ENCODE peak calls at places on chromosomes 11 and 22, in ten cellular contexts. S is A549, D is adipocyte, N is tibial nerve, H is heart right ventricle, I is A673, Q is ascending aorta, E is endothelial cell of umbilical vein, V is psoas muscle, J is mammary epithelial cell. M is an unnamed sample. For H3K4me1, the result is how much of the 10 kb centered on the place peaks cover.

GRCh38 chr11:19225599-19225998 is 15.1 kb downstream of the E2F8 start:
- DNase-seq in V (no peak), H (no peak), J (no peak), D (no peak), S (no peak), N (no peak), I (no peak), E (no peak), Q (no peak), M (no peak)

GRCh38 chr11:27497284-27497866 is 9.2 kb downstream of the LIN7C start:
- DNase-seq in D (peak), N (no peak), I (peak), S (peak), V (no peak), H (no peak), J (peak), E (peak), Q (no peak), M (no peak)

GRCh38 chr11:131522851-131523250 is 152.4 kb downstream of the NTM start:
- DNase-seq in H (no peak), J (no peak), N (no peak), D (no peak), E (no peak), V (no peak), I (no peak), S (no peak), Q (no peak), M (no peak)

GRCh38 chr11:15938983-15939382 is 417.4 kb downstream of the SOX6 start:
- DNase-seq in Q (no peak), E (no peak), V (no peak), N (no peak), I (no peak), D (no peak), J (no peak), H (no peak), S (no peak), M (no peak)

GRCh38 chr22:20268350-20269012 is 363 bp upstream of the RTN4R start:
- DNase-seq in V (peak), H (peak), D (peak), Q (no peak), N (peak), J (peak), E (peak), S (peak), I (peak), M (no peak)

GRCh38 chr11:20034941-20035340 is 125.3 kb downstream of the DBX1 start:
- DNase-seq in N (no peak), H (no peak), E (no peak), J (no peak), V (no peak), I (no peak), S (no peak), Q (no peak), D (no peak), M (no peak)

GRCh38 chr22:32240461-32240860 is 14.7 kb downstream of the SLC5A4 start:
- DNase-seq in H (no peak), E (no peak), V (no peak), J (no peak), N (no peak), S (no peak), D (no peak), Q (no peak), I (no peak), M (no peak)

GRCh38 chr22:38696606-38697005 is 4.1 kb downstream of the JOSD1 start:
- DNase-seq in I (no peak), E (peak), D (peak), N (no peak), V (no peak), Q (no peak), H (no peak), J (peak), S (peak), M (no peak)

GRCh38 chr22:31148953-31149627 is 8.8 kb upstream of the PLA2G3 start:
- DNase-seq in I (peak), V (peak), H (peak), D (peak), Q (no peak), J (peak), S (peak), N (peak), E (peak), M (no peak)

GRCh38 chr22:47139790-47140119 is 377.3 kb downstream of the TBC1D22A start:
- DNase-seq in S (no peak), Q (no peak), D (no peak), N (no peak), V (no peak), I (peak), J (no peak), H (no peak), E (no peak), M (no peak)
- H3K4me1 ChIP-seq in S (under half), Q (under half), D (under half), N (under half), V (under half), I (under half), J (under half), H (under half), E (under half), M (under half)

DNA sequence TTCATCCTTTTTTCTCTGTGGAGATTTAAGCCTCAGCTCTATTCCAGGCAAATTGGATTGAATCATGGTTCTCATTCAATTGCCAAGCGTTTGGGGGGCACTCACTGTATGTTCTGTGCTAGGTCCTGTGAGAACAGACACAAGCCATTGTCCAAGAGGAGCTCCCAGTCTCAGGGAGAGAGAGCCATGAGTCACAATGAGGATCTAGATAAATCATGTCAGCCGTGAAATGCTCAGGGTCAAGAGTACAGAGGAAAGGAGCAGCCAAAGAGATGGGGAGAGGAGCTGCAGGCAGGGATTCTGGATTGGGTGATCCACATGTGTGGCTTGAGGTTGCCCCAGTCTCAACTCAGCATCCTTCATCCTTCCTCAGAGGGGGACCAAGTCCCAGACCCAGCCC is 93.6 kb downstream of the FEZ1 start:
- DNase-seq in H (no peak), J (peak), Q (no peak), N (no peak), D (peak), S (no peak), V (no peak), E (peak), I (no peak), M (no peak)
- H3K4me1 ChIP-seq in H (under half), J (under half), Q (under half), N (under half), D (under half), S (under half), V (under half), E (under half), I (under half), M (under half)

DNA sequence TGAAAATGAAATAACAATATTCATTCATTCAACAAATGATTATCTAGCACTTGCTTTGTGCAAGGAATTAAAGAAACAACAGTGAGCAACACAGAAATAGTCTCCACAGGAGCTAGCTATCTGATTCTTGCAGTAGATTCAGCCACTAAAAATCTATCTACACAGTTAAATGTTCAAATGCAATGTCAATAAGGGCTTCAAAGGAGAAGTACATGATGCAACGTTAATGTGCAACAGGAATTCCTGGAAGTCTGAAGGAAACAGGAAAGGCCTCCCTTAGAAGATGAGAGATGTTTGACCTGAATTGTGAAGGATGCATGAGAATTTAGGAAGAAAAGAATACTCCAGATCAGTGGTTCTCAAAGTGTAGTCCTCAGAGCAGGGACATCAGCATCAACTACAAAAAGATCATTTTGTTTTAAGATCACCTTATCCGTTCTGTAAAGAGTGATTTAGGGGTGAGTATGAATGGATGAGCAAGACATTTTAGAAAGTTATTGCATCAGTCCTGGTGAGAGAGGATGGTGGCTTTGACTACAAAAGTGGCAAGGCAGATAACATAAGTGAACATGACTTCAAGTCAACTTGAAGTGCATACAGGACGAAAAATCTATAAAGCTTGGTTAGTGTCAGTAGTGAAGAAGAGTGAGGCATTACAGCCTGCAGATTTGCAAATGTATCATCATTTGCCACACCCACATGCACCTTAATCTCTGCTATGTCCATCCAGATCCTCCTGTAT is 96.0 kb downstream of the ETS1 start:
- DNase-seq in H (no peak), D (no peak), I (no peak), N (no peak), Q (no peak), E (no peak), V (no peak), J (no peak), S (no peak), M (no peak)
- H3K4me1 ChIP-seq in H (half or more), D (half or more), I (under half), N (under half), Q (under half), E (under half), V (half or more), J (under half), S (half or more), M (half or more)

GRCh38 chr11:3956748-3957147 is 101.3 kb downstream of the STIM1 start:
- DNase-seq in H (no peak), S (no peak), J (no peak), N (no peak), V (no peak), I (no peak), E (no peak), Q (no peak), D (no peak), M (no peak)

GRCh38 chr11:3957437-3957836 is 102.0 kb downstream of the STIM1 start:
- DNase-seq in J (no peak), V (no peak), I (no peak), E (no peak), S (no peak), D (no peak), Q (no peak), N (no peak), H (no peak), M (no peak)

GRCh38 chr11:3955299-3955665 is 99.8 kb downstream of the STIM1 start:
- DNase-seq in Q (no peak), H (no peak), I (no peak), D (no peak), J (peak), V (no peak), S (no peak), N (no peak), E (no peak), M (no peak)

GRCh38 chr11:3954448-3955298 is 99.2 kb downstream of the STIM1 start:
- DNase-seq in J (peak), I (no peak), V (no peak), S (no peak), Q (no peak), D (no peak), N (no peak), H (no peak), E (no peak), M (no peak)

DNA sequence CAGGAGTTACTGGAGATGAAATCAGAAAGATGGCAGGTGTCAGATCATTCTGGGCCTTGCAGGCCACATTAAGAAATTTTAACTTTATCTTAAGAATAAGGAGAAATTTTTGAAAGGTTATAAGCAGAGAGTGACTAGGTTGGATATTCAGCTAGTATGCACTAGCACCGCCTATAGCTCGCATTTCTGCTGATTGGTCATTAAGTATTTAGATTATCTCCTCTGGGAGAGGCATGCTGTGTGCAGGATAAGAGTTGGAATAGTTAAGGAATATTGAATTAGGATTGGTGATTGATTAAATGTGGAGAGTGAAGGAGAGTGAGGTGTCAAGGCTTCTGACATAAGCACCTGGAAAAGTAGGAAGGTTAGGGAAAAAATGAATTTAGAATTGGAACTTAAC is 100.6 kb downstream of the STIM1 start:
- DNase-seq in E (no peak), I (no peak), S (no peak), J (no peak), Q (no peak), N (no peak), H (no peak), V (no peak), D (no peak), M (no peak)
- H3K4me1 ChIP-seq in E (under half), I (under half), S (under half), J (half or more), Q (under half), N (under half), H (under half), V (half or more), D (under half), M (under half)

DNA sequence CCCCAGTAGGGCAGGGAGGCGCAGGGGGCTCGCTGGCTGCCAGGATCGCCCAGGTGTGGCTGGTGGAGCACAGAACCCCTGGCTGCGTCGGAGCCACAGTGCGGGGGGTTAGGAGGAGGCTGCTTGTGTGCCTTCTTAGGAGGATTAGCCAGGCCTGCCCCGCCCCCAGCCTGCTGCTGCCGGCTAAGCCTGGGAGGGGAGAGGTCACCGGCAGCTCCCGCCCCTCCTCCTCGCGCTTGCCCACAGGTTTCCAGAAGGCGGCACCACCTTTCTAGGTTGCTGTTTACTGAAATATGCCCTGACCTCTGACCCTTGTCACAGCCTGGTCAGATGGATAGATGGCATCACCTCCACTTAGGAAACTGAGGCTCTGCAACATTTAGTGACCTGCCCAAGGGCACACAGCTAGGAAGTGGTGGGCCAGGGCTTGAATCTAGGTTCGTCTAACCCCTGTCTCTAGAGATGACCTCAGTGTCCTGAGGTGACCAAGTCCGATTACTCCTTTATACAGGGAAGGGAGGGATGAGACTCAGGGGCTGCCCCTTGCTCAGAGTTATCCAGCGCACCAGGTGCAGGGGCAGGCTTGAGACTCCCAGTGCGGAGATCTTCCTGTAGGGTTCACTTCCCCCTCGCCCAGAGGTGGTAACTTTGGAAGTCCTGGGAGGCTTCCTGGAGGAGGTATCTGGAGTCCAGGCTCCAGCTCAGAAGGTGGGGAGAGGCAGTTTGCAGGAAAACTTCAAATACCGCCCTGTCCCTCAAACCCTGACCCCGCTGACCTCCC is 44.0 kb downstream of the MYO7A start:
- DNase-seq in E (no peak), S (no peak), D (no peak), V (no peak), J (no peak), I (no peak), N (no peak), H (no peak), Q (no peak), M (no peak)
- H3K4me1 ChIP-seq in E (under half), S (under half), D (under half), V (under half), J (under half), I (under half), N (under half), H (under half), Q (under half), M (under half)

M was measured in suprapubic skin.